ENCODE peak calls at places on chromosomes 16 and 17, in nine cellular contexts. B, Z, S, A, N, R, O, H and J are unnamed samples.

GRCh38 chr17:45247429-45248131 is 14.3 kb downstream of the SPATA32 start:
- DNase-seq in B (peak), Z (peak), S (peak), A (no peak), N (peak), R (no peak), O (peak), H (peak), J (no peak)

GRCh38 chr16:66255647-66256046 is 110.8 kb upstream of the CDH5 start:
- DNase-seq in B (no peak), Z (no peak), S (no peak), A (no peak), N (no peak), R (no peak), O (no peak), H (no peak), J (no peak)

GRCh38 chr16:27445502-27446175 is 43.7 kb downstream of the IL21R start:
- DNase-seq in B (no peak), Z (no peak), S (no peak), A (no peak), N (no peak), R (no peak), O (peak), H (no peak), J (no peak)

GRCh38 chr17:33202011-33202410 is 91.1 kb downstream of the ASIC2 start:
- DNase-seq in B (no peak), Z (no peak), S (no peak), A (no peak), N (no peak), R (no peak), O (no peak), H (no peak), J (no peak)

GRCh38 chr16:85481206-85481605 is 131.9 kb upstream of the GSE1 start:
- DNase-seq in B (no peak), Z (no peak), S (no peak), A (no peak), N (no peak), R (no peak), O (no peak), H (no peak), J (no peak)

GRCh38 chr17:68821860-68822693 is 133.1 kb downstream of the ABCA8 start:
- DNase-seq in B (no peak), Z (peak), S (no peak), A (no peak), N (no peak), R (no peak), O (no peak), H (peak), J (no peak)

GRCh38 chr16:17633146-17633966 is 162.6 kb upstream of the XYLT1 start:
- DNase-seq in B (no peak), Z (no peak), S (no peak), A (no peak), N (no peak), R (no peak), O (no peak), H (no peak), J (no peak)

GRCh38 chr16:24024971-24025370 is 189.2 kb downstream of the PRKCB start:
- DNase-seq in B (no peak), Z (no peak), S (no peak), A (no peak), N (no peak), R (no peak), O (no peak), H (no peak), J (no peak)

GRCh38 chr16:83732536-83732935 is 75.2 kb upstream of the HSBP1 start:
- DNase-seq in B (no peak), Z (no peak), S (no peak), A (no peak), N (no peak), R (no peak), O (no peak), H (no peak), J (no peak)

GRCh38 chr17:3557768-3558583 is at the start of gene TRPV3:
- DNase-seq in B (no peak), Z (no peak), S (no peak), A (no peak), N (no peak), R (no peak), O (peak), H (peak), J (no peak)

GRCh38 chr16:75080205-75081029 is 36.2 kb downstream of the LDHD start:
- DNase-seq in B (no peak), Z (no peak), S (no peak), A (no peak), N (no peak), R (no peak), O (no peak), H (no peak), J (no peak)

GRCh38 chr16:79272141-79272577 is 328.4 kb downstream of the MAF start:
- DNase-seq in B (peak), Z (no peak), S (no peak), A (no peak), N (no peak), R (no peak), O (no peak), H (no peak), J (no peak)

GRCh38 chr16:23905027-23905426 is 69.2 kb downstream of the PRKCB start:
- DNase-seq in B (no peak), Z (no peak), S (no peak), A (no peak), N (peak), R (no peak), O (no peak), H (no peak), J (no peak)

GRCh38 chr17:7903154-7904103 is 12.7 kb downstream of the RNF227 start:
- DNase-seq in B (no peak), Z (no peak), S (no peak), A (no peak), N (no peak), R (no peak), O (no peak), H (peak), J (peak)

GRCh38 chr16:57271867-57272495 is 12.5 kb downstream of the PLLP start:
- DNase-seq in B (no peak), Z (no peak), S (peak), A (no peak), N (no peak), R (no peak), O (no peak), H (no peak), J (no peak)

GRCh38 chr17:6775871-6776405 is at the start of gene FBXO39:
- DNase-seq in B (no peak), Z (no peak), S (no peak), A (no peak), N (peak), R (no peak), O (no peak), H (no peak), J (no peak)

GRCh38 chr17:38579934-38580333 is 25.8 kb downstream of the SRCIN1 start:
- DNase-seq in B (no peak), Z (no peak), S (no peak), A (peak), N (peak), R (peak), O (no peak), H (peak), J (peak)

GRCh38 chr17:77299256-77300015 is 158.7 kb downstream of the SEC14L1 start:
- DNase-seq in B (no peak), Z (no peak), S (no peak), A (no peak), N (no peak), R (no peak), O (no peak), H (no peak), J (no peak)

GRCh38 chr17:70622382-70623260 is 453.3 kb downstream of the KCNJ2 start:
- DNase-seq in B (no peak), Z (no peak), S (no peak), A (peak), N (peak), R (peak), O (peak), H (peak), J (peak)

GRCh38 chr16:71670537-71670936 is 44.6 kb downstream of the MARVELD3 start:
- DNase-seq in B (no peak), Z (no peak), S (no peak), A (no peak), N (no peak), R (no peak), O (no peak), H (no peak), J (no peak)

GRCh38 chr16:75402174-75402820 is 31.0 kb downstream of the CFDP1 start:
- DNase-seq in B (no peak), Z (no peak), S (no peak), A (no peak), N (no peak), R (no peak), O (no peak), H (no peak), J (no peak)

GRCh38 chr17:3030096-3030495 is 33.3 kb downstream of the OR1D5 start:
- DNase-seq in B (no peak), Z (peak), S (no peak), A (no peak), N (no peak), R (no peak), O (peak), H (no peak), J (no peak)

GRCh38 chr16:73778872-73779271 is 517.7 kb upstream of the PSMD7 start:
- DNase-seq in B (no peak), Z (no peak), S (no peak), A (no peak), N (no peak), R (no peak), O (no peak), H (no peak), J (no peak)

GRCh38 chr17:47837401-47838039 is 3.6 kb downstream of the SCRN2 start:
- DNase-seq in B (no peak), Z (no peak), S (no peak), A (no peak), N (no peak), R (no peak), O (no peak), H (no peak), J (no peak)

GRCh38 chr17:2266045-2266864 is 37.3 kb downstream of the SMG6 start:
- DNase-seq in B (peak), Z (no peak), S (no peak), A (no peak), N (no peak), R (no peak), O (no peak), H (no peak), J (no peak)

GRCh38 chr16:66754819-66755218 is 3.4 kb upstream of the DYNC1LI2 start:
- DNase-seq in B (no peak), Z (no peak), S (no peak), A (no peak), N (no peak), R (no peak), O (no peak), H (no peak), J (no peak)

GRCh38 chr17:64200080-64201042 is 62.7 kb downstream of the TEX2 start:
- DNase-seq in B (no peak), Z (no peak), S (no peak), A (no peak), N (no peak), R (no peak), O (no peak), H (no peak), J (no peak)

GRCh38 chr16:82061861-82062525 is 26.9 kb downstream of the HSD17B2 start:
- DNase-seq in B (no peak), Z (no peak), S (no peak), A (no peak), N (peak), R (no peak), O (no peak), H (no peak), J (peak)

GRCh38 chr16:23899869-23900268 is 64.1 kb downstream of the PRKCB start:
- DNase-seq in B (no peak), Z (no peak), S (no peak), A (no peak), N (no peak), R (no peak), O (no peak), H (no peak), J (no peak)

GRCh38 chr16:57000271-57001025 is 11.1 kb downstream of the NLRC5 start:
- DNase-seq in B (peak), Z (no peak), S (peak), A (no peak), N (no peak), R (no peak), O (no peak), H (peak), J (no peak)

GRCh38 chr17:34308376-34308775 is 10.9 kb upstream of the CCL8 start:
- DNase-seq in B (no peak), Z (no peak), S (no peak), A (no peak), N (no peak), R (no peak), O (no peak), H (no peak), J (no peak)

GRCh38 chr17:7558544-7559306 is at the start of gene TNFSF13:
- DNase-seq in B (no peak), Z (no peak), S (peak), A (no peak), N (no peak), R (no peak), O (peak), H (peak), J (no peak)